ENCODE peak calls at places on chromosomes 2 and 18, in ten cellular contexts. N, T, Z, A, L, M, B, V, Q and W are unnamed samples. For H3K4me1 and H3K36me3, the result is how much of the 10 kb centered on the place peaks cover.

GRCh38 chr2:26727641-26728561 is 35.4 kb downstream of the KCNK3 start:
- DNase-seq in L (no peak), Z (no peak), B (no peak), Q (no peak), T (peak), V (peak), N (no peak), A (no peak), M (no peak), W (no peak)

GRCh38 chr2:149573760-149574159 is 13.8 kb downstream of the MMADHC start:
- DNase-seq in Q (no peak), L (no peak), B (no peak), N (no peak), M (no peak), Z (no peak), V (peak), T (no peak), A (no peak), W (no peak)

GRCh38 chr2:128292599-128293425 is 25.9 kb downstream of the HS6ST1 start:
- DNase-seq in V (no peak), B (peak), Q (no peak), Z (no peak), L (no peak), T (no peak), A (peak), M (no peak), N (no peak), W (no peak)

GRCh38 chr2:67436221-67436620 is 39.1 kb downstream of the ETAA1 start:
- DNase-seq in Q (no peak), V (no peak), N (no peak), L (no peak), M (no peak), Z (no peak), T (no peak), B (no peak), A (no peak), W (no peak)

GRCh38 chr2:29431485-29431884 is 316.3 kb downstream of the CLIP4 start:
- DNase-seq in L (no peak), N (no peak), M (no peak), A (no peak), Q (no peak), T (no peak), B (no peak), V (no peak), Z (no peak), W (no peak)

GRCh38 chr18:21341141-21341540 is 99.1 kb downstream of the GREB1L start:
- DNase-seq in Z (no peak), M (no peak), N (no peak), V (peak), L (no peak), T (no peak), B (no peak), A (no peak), Q (no peak), W (no peak)

GRCh38 chr2:205527801-205528200 is 154.5 kb upstream of the NRP2 start:
- DNase-seq in N (no peak), T (no peak), L (no peak), M (no peak), Q (no peak), V (peak), Z (no peak), B (no peak), A (no peak), W (no peak)

GRCh38 chr2:143905587-143905986 is 614.3 kb downstream of the ZEB2 start:
- DNase-seq in Z (no peak), M (no peak), L (no peak), B (no peak), N (no peak), V (no peak), Q (no peak), A (no peak), T (no peak), W (no peak)

GRCh38 chr2:96159084-96159830 is 14.0 kb upstream of the DUSP2 start:
- DNase-seq in B (peak), Q (no peak), T (peak), N (no peak), M (peak), V (no peak), A (no peak), Z (no peak), L (no peak), W (no peak)

GRCh38 chr2:69437751-69438154 is 518 bp upstream of the NFU1 start:
- DNase-seq in T (no peak), Z (peak), Q (no peak), M (peak), A (peak), L (peak), B (no peak), V (peak), N (peak), W (no peak)

GRCh38 chr2:72198532-72199241 is 51.0 kb upstream of the CYP26B1 start:
- DNase-seq in V (peak), Z (no peak), M (no peak), T (no peak), L (no peak), N (no peak), B (no peak), Q (no peak), A (no peak), W (no peak)

GRCh38 chr18:3688682-3689081 is 238.7 kb downstream of the TGIF1 start:
- DNase-seq in Q (no peak), A (no peak), N (no peak), T (no peak), B (no peak), Z (no peak), M (no peak), V (peak), L (no peak), W (no peak)

GRCh38 chr2:203501870-203502269 is 33.2 kb downstream of the RAPH1 start:
- DNase-seq in M (no peak), V (no peak), L (no peak), B (no peak), Z (no peak), T (no peak), N (no peak), A (no peak), Q (no peak), W (no peak)

GRCh38 chr2:239316562-239317465 is 84.0 kb downstream of the HDAC4 start:
- DNase-seq in V (peak), B (peak), A (peak), L (peak), T (no peak), Z (no peak), Q (no peak), M (no peak), N (no peak), W (peak)

GRCh38 chr2:47033102-47033880 is 117.7 kb upstream of the MCFD2 start:
- DNase-seq in Z (no peak), M (no peak), B (no peak), T (no peak), N (peak), L (no peak), Q (no peak), V (peak), A (no peak), W (no peak)

GRCh38 chr2:102107741-102108070 is 34.8 kb upstream of the IL1R1 start:
- DNase-seq in V (peak), M (no peak), Z (no peak), B (no peak), T (no peak), L (peak), A (no peak), Q (no peak), N (no peak), W (no peak)

GRCh38 chr2:61620244-61621159 is 82.3 kb upstream of the XPO1 start:
- DNase-seq in V (peak), Z (no peak), T (no peak), B (no peak), N (no peak), Q (no peak), M (no peak), L (no peak), A (peak), W (no peak)

GRCh38 chr2:215884741-215885140 is 128.6 kb downstream of the MREG start:
- DNase-seq in V (peak), T (no peak), A (no peak), N (no peak), Z (no peak), Q (no peak), M (no peak), L (no peak), B (no peak), W (no peak)

GRCh38 chr2:139949242-139949972 is 1169.2 kb upstream of the NXPH2 start:
- DNase-seq in N (no peak), M (no peak), Q (no peak), L (peak), T (no peak), V (no peak), B (no peak), A (no peak), Z (no peak), W (no peak)

GRCh38 chr2:20446917-20447436 is at the start of gene RHOB:
- DNase-seq in M (peak), B (peak), Q (peak), N (peak), T (peak), A (peak), L (peak), V (peak), Z (peak), W (peak)

GRCh38 chr2:20447437-20448245 is 767 bp downstream of the RHOB start:
- DNase-seq in Q (peak), L (peak), T (peak), A (peak), Z (no peak), V (peak), B (peak), M (peak), N (peak), W (peak)

GRCh38 chr2:20444993-20445910 is 1.6 kb upstream of the RHOB start:
- DNase-seq in L (no peak), Q (no peak), A (no peak), M (no peak), B (peak), Z (no peak), V (no peak), T (no peak), N (peak), W (peak)

GRCh38 chr2:20444113-20444992 is 2.5 kb upstream of the RHOB start:
- DNase-seq in Z (no peak), V (peak), A (no peak), B (no peak), L (no peak), N (no peak), M (no peak), Q (no peak), T (no peak), W (peak)

DNA sequence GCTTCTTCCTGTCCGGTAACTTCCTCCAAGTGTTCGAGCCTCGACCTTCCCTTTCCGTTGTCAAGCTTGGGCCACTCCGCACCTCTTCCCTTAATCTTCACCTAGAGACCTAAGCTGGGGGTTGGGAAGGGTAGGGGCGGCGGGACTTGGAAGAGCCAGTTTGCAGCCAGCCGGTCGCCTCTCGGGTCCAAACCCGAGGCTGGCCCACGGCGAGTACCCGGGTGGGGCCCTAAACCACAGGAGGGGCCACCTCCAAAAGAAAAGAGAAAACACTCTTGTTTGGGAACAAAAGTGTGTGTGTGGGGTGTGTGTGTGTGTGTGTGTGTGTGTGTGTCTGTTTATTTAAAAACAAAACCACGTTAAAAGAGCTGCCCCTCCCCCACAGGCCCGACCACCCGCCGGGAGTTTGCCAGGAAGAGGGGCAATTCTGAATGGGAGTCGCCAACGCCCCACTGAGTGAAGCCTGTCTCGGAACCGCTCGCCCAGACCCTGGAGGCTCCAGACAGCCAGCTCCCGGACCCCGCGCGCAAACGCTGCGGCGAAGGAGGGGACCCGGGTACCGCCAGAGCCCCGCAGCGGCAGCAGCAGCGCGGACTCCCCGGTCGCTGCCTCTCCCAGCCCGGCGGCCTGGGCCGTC is 476 bp upstream of the RHOB start:
- DNase-seq in B (peak), L (no peak), T (no peak), M (no peak), Q (no peak), V (no peak), N (peak), Z (no peak), A (peak), W (no peak)
- H3K4me1 ChIP-seq in B (half or more), L (under half), T (under half), M (under half), Q (under half), V (under half), N (under half), Z (under half), A (under half), W (under half)

DNA sequence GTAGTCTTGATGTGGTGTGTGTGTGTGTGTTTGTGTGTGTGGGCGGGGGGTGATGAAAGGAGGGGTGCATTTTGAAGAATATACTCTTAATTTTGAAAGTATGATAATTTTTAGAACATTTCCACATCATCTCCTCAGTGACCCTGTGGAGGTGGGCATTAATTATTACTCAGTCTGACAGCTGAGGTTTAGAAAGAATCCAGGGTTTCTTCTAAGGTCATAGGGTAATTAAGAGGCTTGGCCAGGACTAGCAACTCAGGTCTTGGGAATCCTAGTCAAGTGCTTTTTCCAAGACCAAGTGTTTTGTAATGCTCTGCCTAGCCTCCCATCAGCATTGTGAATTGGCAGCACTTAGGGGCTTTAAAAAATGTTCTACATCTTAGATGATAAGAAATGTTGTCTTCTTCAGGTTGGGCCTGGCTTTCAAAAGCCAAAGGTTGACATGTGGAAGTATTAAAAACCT is 100.6 kb downstream of the SPTBN1 start:
- DNase-seq in N (no peak), T (no peak), V (peak), A (no peak), M (no peak), Z (no peak), Q (no peak), B (no peak), L (no peak), W (no peak)
- H3K4me3 ChIP-seq in N (no peak), T (no peak), V (no peak), A (no peak), M (no peak), Z (no peak), Q (no peak), B (no peak), L (no peak), W (no peak)

GRCh38 chr2:10989782-10990181 is 78.0 kb downstream of the KCNF1 start:
- DNase-seq in V (no peak), N (no peak), Z (no peak), Q (no peak), B (no peak), M (no peak), T (no peak), L (no peak), A (no peak), W (no peak)

GRCh38 chr2:10995366-10995970 is 83.7 kb downstream of the KCNF1 start:
- DNase-seq in V (no peak), M (no peak), A (no peak), B (no peak), L (no peak), Z (no peak), Q (no peak), N (no peak), T (no peak), W (no peak)

GRCh38 chr2:10992023-10992791 is 80.5 kb downstream of the KCNF1 start:
- DNase-seq in M (no peak), L (no peak), T (no peak), A (no peak), N (no peak), Z (no peak), V (no peak), Q (no peak), B (no peak), W (no peak)

GRCh38 chr2:10990561-10991111 is 78.9 kb downstream of the KCNF1 start:
- DNase-seq in B (peak), T (no peak), V (no peak), L (no peak), N (no peak), Q (no peak), M (no peak), Z (no peak), A (no peak), W (no peak)

GRCh38 chr2:10993001-10993481 is 81.3 kb downstream of the KCNF1 start:
- DNase-seq in Q (no peak), M (no peak), A (no peak), L (no peak), Z (peak), V (peak), N (no peak), T (no peak), B (no peak), W (no peak)
- H3K36me3 ChIP-seq in Q (under half), M (under half), A (under half), L (under half), Z (under half), V (under half), N (under half), T (under half), B (under half), W (under half)

GRCh38 chr18:70182548-70182947 is 22.9 kb downstream of the RTTN start:
- DNase-seq in V (peak), A (no peak), B (no peak), M (no peak), N (no peak), Q (no peak), T (no peak), L (no peak), Z (no peak), W (no peak)
- H3K4me1 ChIP-seq in V (under half), A (under half), B (under half), M (under half), N (under half), Q (under half), T (under half), L (under half), Z (under half), W (under half)

DNA sequence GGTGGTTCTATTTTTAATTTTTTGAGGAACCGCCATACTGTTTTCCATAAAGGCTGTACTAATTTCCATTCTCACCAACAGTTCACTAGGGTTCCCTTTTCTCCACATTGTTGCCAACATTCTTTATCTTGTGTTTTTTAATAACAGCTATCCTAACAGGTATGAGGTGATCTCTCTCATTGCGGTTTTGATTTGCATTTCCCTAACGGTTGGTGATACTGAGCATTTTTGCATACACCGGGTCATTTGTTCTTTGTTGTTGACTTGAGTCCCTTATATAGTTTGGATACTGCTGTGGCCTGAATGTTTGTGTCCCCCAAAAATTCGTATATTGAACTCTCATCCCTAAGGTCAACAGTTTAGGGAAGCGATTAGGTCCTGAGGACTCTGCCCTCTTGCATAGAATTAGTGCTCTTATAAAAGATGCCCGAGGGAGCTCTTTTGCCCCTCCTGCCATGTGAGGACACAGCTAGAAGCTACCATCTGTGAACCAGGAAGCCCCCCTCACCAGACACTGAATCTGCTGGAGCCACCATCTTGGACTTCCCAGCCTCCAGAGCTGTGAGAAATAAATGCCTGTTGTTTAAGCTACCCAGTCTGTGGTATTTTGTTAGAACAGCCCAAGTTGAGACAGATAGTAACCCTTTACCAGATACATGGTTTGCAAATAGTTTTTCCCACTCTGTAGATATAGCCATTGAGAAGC is 4.7 kb downstream of the IMP4 start:
- DNase-seq in B (no peak), T (no peak), L (no peak), Z (no peak), V (no peak), M (no peak), A (no peak), N (no peak), Q (no peak), W (no peak)
- H3K4me3 ChIP-seq in B (no peak), T (no peak), L (no peak), Z (no peak), V (no peak), M (no peak), A (no peak), N (no peak), Q (no peak), W (no peak)

GRCh38 chr2:111072220-111072871 is 48.4 kb upstream of the BCL2L11 start:
- DNase-seq in T (no peak), V (peak), L (no peak), N (no peak), Q (no peak), B (no peak), A (no peak), M (no peak), Z (no peak), W (no peak)
- H3K36me3 ChIP-seq in T (under half), V (under half), L (under half), N (under half), Q (under half), B (under half), A (under half), M (under half), Z (under half), W (under half)

GRCh38 chr2:181005809-181006208 is 25.4 kb downstream of the UBE2E3 start:
- DNase-seq in B (no peak), Q (no peak), L (no peak), Z (no peak), T (no peak), N (no peak), A (no peak), M (no peak), V (no peak), W (no peak)
- H3K4me1 ChIP-seq in B (under half), Q (under half), L (under half), Z (under half), T (under half), N (under half), A (under half), M (under half), V (under half), W (under half)

GRCh38 chr2:232501794-232502499 is 14.3 kb upstream of the ECEL1 start:
- DNase-seq in Q (no peak), L (no peak), N (no peak), T (no peak), A (no peak), M (no peak), Z (no peak), B (no peak), V (no peak), W (no peak)

GRCh38 chr2:232503792-232504323 is 16.2 kb upstream of the ECEL1 start:
- DNase-seq in A (no peak), N (no peak), Q (no peak), V (no peak), Z (no peak), L (no peak), M (no peak), B (no peak), T (no peak), W (no peak)

GRCh38 chr2:232501331-232501771 is 13.7 kb upstream of the ECEL1 start:
- DNase-seq in L (no peak), B (no peak), Z (no peak), A (no peak), N (no peak), V (no peak), T (no peak), Q (no peak), M (no peak), W (no peak)

GRCh38 chr2:232502901-232503791 is 15.5 kb upstream of the ECEL1 start:
- DNase-seq in N (peak), A (peak), Q (peak), V (peak), T (peak), L (no peak), M (no peak), B (no peak), Z (no peak), W (no peak)

GRCh38 chr2:232502513-232502900 is 14.9 kb upstream of the ECEL1 start:
- DNase-seq in Q (no peak), V (peak), L (no peak), A (no peak), Z (no peak), T (peak), B (no peak), N (no peak), M (no peak), W (no peak)
- H3K4me3 ChIP-seq in Q (peak), V (no peak), L (no peak), A (peak), Z (peak), T (no peak), B (no peak), N (no peak), M (no peak), W (no peak)

DNA sequence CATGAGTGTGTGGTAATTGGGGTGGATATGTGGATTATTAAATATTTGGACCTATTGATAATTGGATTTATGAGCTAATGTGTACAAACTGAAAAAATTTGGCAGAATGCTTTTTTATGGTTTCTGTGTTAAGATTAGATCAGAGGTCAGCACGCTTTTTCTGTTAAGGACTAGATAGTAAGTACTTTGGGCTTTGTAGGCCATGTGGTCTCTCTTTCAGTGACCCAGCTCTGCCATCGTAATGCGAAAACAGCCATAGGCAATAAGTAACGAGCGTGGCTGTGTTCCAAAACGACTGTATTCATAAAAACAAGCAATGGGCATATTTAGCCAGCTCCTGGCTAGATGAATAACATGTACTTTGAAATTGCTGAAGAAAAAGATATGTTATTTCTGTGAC is 19.8 kb downstream of the CCDC138 start:
- DNase-seq in V (no peak), T (no peak), Q (no peak), Z (no peak), L (no peak), B (no peak), M (no peak), N (peak), A (no peak), W (no peak)
- H3K36me3 ChIP-seq in V (under half), T (under half), Q (under half), Z (under half), L (under half), B (half or more), M (under half), N (under half), A (under half), W (under half)